ENCODE peak calls at places on chromosome 21, in eight cellular contexts. X is foreskin keratinocyte, T is OCI-LY7, M is heart left ventricle, Z is A673, A is tibial artery, F is left ventricle myocardium inferior, O is gastrocnemius medialis. J is an unnamed sample.

GRCh38 chr21:26124896-26125295 is 45.7 kb downstream of the APP start:
- DNase-seq in X (no peak), T (no peak), M (no peak), Z (no peak), A (no peak), F (no peak), O (no peak), J (no peak)

GRCh38 chr21:15097580-15097979 is 32.8 kb upstream of the NRIP1 start:
- DNase-seq in X (no peak), T (no peak), M (no peak), Z (no peak), A (no peak), F (no peak), O (no peak), J (no peak)

GRCh38 chr21:33198346-33199135 is 31.2 kb upstream of the IFNAR2 start:
- DNase-seq in X (no peak), T (no peak), M (peak), Z (no peak), A (peak), F (peak), O (peak), J (no peak)

GRCh38 chr21:32381571-32381970 is 11.2 kb downstream of the URB1 start:
- DNase-seq in X (no peak), T (no peak), M (no peak), Z (no peak), A (no peak), F (no peak), O (no peak), J (no peak)

GRCh38 chr21:20720623-20721022 is 277.6 kb upstream of the NCAM2 start:
- DNase-seq in X (peak), T (no peak), M (no peak), Z (no peak), A (no peak), F (no peak), O (no peak), J (no peak)

GRCh38 chr21:36425286-36425685 is 40.1 kb downstream of the CHAF1B start:
- DNase-seq in X (no peak), T (no peak), M (peak), Z (no peak), A (no peak), F (no peak), O (no peak), J (no peak)

GRCh38 chr21:34132905-34133304 is 59.5 kb downstream of the MRPS6 start:
- DNase-seq in X (no peak), T (no peak), M (no peak), Z (no peak), A (no peak), F (no peak), O (no peak), J (no peak)

GRCh38 chr21:28132713-28133112 is 860.0 kb downstream of the LTN1 start:
- DNase-seq in X (no peak), T (no peak), M (no peak), Z (no peak), A (no peak), F (no peak), O (no peak), J (no peak)

GRCh38 chr21:16310191-16310590 is 580.4 kb downstream of the USP25 start:
- DNase-seq in X (no peak), T (no peak), M (no peak), Z (no peak), A (no peak), F (no peak), O (no peak), J (no peak)

GRCh38 chr21:46161180-46161799 is 5.9 kb upstream of the FTCD start:
- DNase-seq in X (no peak), T (no peak), M (peak), Z (no peak), A (peak), F (no peak), O (peak), J (peak)

GRCh38 chr21:29650561-29651022 is 289.2 kb downstream of the GRIK1 start:
- DNase-seq in X (no peak), T (no peak), M (no peak), Z (no peak), A (no peak), F (no peak), O (no peak), J (no peak)

GRCh38 chr21:14321042-14321441 is 61.9 kb downstream of the HSPA13 start:
- DNase-seq in X (peak), T (no peak), M (no peak), Z (no peak), A (no peak), F (no peak), O (no peak), J (no peak)

GRCh38 chr21:33394260-33394659 is 9.0 kb upstream of the IFNGR2 start:
- DNase-seq in X (no peak), T (peak), M (peak), Z (no peak), A (peak), F (no peak), O (peak), J (no peak)

GRCh38 chr21:31656199-31657095 is 3.0 kb upstream of the SOD1 start:
- DNase-seq in X (no peak), T (no peak), M (no peak), Z (no peak), A (no peak), F (no peak), O (no peak), J (no peak)

GRCh38 chr21:20186186-20186585 is 812.0 kb upstream of the NCAM2 start:
- DNase-seq in X (no peak), T (no peak), M (no peak), Z (no peak), A (no peak), F (no peak), O (no peak), J (no peak)

GRCh38 chr21:14114251-14114650 is 96.5 kb downstream of the LIPI start:
- DNase-seq in X (peak), T (no peak), M (no peak), Z (peak), A (no peak), F (no peak), O (no peak), J (no peak)

GRCh38 chr21:45613881-45614280 is 29.6 kb upstream of the PCBP3 start:
- DNase-seq in X (no peak), T (no peak), M (no peak), Z (no peak), A (no peak), F (no peak), O (no peak), J (no peak)

GRCh38 chr21:45937721-45938452 is 43.7 kb upstream of the COL6A1 start:
- DNase-seq in X (no peak), T (no peak), M (no peak), Z (no peak), A (no peak), F (no peak), O (no peak), J (no peak)

GRCh38 chr21:32135401-32136363 is 143.2 kb downstream of the MIS18A start:
- DNase-seq in X (no peak), T (no peak), M (no peak), Z (no peak), A (no peak), F (no peak), O (no peak), J (no peak)

GRCh38 chr21:31927872-31928476 is 55.2 kb downstream of the HUNK start:
- DNase-seq in X (no peak), T (no peak), M (no peak), Z (no peak), A (no peak), F (no peak), O (no peak), J (no peak)

GRCh38 chr21:31335957-31336738 is 7.9 kb downstream of the TIAM1 start:
- DNase-seq in X (peak), T (no peak), M (peak), Z (no peak), A (no peak), F (no peak), O (no peak), J (no peak)

GRCh38 chr21:31781737-31782136 is 49.8 kb upstream of the SCAF4 start:
- DNase-seq in X (no peak), T (no peak), M (peak), Z (peak), A (peak), F (peak), O (no peak), J (no peak)

GRCh38 chr21:28885853-28886177 is 106.9 kb downstream of the LTN1 start:
- DNase-seq in X (no peak), T (no peak), M (no peak), Z (no peak), A (no peak), F (no peak), O (peak), J (no peak)

GRCh38 chr21:34307991-34308532 is 55.7 kb upstream of the KCNE2 start:
- DNase-seq in X (no peak), T (no peak), M (no peak), Z (no peak), A (no peak), F (no peak), O (no peak), J (no peak)

GRCh38 chr21:34609244-34609950 is 5.5 kb downstream of the RCAN1 start:
- DNase-seq in X (peak), T (no peak), M (no peak), Z (no peak), A (no peak), F (no peak), O (no peak), J (no peak)

GRCh38 chr21:36422279-36423098 is 37.3 kb downstream of the CHAF1B start:
- DNase-seq in X (no peak), T (peak), M (peak), Z (peak), A (no peak), F (peak), O (no peak), J (no peak)

GRCh38 chr21:25496825-25497482 is 110.3 kb downstream of the MRPL39 start:
- DNase-seq in X (no peak), T (no peak), M (no peak), Z (no peak), A (no peak), F (no peak), O (no peak), J (no peak)

GRCh38 chr21:34926784-34927548 is 122.1 kb downstream of the RUNX1 start:
- DNase-seq in X (no peak), T (no peak), M (no peak), Z (no peak), A (peak), F (no peak), O (no peak), J (no peak)

DNA sequence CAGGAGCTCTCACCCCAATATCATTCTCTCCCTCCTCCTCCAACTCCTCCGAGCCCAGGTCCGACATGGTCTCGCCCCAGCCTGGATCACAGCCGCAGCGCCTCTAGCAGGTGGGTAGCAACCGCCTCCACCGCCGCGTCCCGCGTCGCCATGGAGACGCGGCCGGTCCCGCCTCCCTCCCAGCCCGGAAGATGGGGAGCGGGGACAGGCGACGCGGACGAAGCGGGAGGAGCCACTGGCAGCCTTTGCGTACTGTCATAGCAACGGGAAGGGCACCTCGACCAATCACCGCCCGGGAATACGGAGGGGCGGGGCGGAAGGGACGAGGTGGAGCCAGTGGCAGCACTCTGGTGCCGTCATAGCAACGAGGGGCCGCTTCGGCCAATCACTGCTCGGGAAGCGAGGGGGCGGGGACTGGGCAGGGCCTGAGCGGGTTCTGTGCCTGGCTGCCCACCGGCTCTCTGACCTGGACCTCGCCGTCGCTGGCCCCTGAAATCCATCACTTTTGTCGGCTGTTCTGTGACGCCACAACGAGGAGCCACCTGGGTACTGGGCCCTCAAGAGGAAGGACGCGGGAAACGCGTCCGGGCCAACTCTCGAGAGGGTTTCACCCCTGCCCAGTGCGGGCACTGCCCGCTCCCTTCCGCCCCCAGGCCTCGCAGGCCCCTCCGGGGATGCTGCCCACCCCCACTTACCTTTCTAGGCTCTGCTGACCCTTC is at the start of gene RSPH1:
- DNase-seq in X (peak), T (peak), M (peak), Z (peak), A (peak), F (peak), O (peak), J (peak)
- TF ChIP-seq CTCF in X (no peak), T (peak), M (no peak), Z (peak), A (no peak), F (no peak), O (no peak), J (no peak)

GRCh38 chr21:18832081-18832670 is 428.6 kb upstream of the TMPRSS15 start:
- DNase-seq in X (peak), T (no peak), M (no peak), Z (no peak), A (no peak), F (no peak), O (no peak), J (no peak)
- TF ChIP-seq CTCF in X (no peak), T (no peak), M (no peak), Z (no peak), A (no peak), F (no peak), O (no peak), J (no peak)

GRCh38 chr21:38402291-38402690 is 96.0 kb downstream of the ERG start:
- DNase-seq in X (peak), T (no peak), M (no peak), Z (no peak), A (no peak), F (no peak), O (no peak), J (no peak)

GRCh38 chr21:38400195-38400695 is 98.0 kb downstream of the ERG start:
- DNase-seq in X (no peak), T (no peak), M (no peak), Z (no peak), A (no peak), F (no peak), O (no peak), J (no peak)

GRCh38 chr21:38402795-38403194 is 95.5 kb downstream of the ERG start:
- DNase-seq in X (peak), T (no peak), M (no peak), Z (no peak), A (no peak), F (no peak), O (no peak), J (no peak)

GRCh38 chr21:38401527-38401926 is 96.8 kb downstream of the ERG start:
- DNase-seq in X (no peak), T (no peak), M (no peak), Z (no peak), A (no peak), F (no peak), O (no peak), J (no peak)

DNA sequence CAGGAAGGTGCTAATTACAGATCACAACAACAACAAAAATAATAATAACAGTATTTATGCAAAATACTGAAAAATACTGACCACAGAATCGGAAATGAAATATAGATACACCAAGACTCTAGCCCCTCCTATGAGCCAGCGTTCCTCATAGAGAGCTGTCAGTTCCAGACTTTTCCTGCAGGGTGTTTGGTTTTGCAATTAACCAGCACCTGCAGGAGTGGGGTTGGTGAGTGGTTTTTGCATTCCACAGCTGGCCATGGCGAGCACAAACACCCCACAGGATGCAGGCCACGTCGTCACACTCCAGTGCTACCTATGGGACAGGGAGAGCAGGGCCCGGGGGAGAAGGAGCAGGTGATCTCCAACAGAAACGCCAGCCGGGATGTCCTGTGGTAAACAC is 94.1 kb downstream of the ERG start:
- DNase-seq in X (no peak), T (no peak), M (no peak), Z (no peak), A (no peak), F (no peak), O (no peak), J (no peak)
- TF ChIP-seq CTCF in X (no peak), T (no peak), M (no peak), Z (no peak), A (no peak), F (peak), O (no peak), J (no peak)

DNA sequence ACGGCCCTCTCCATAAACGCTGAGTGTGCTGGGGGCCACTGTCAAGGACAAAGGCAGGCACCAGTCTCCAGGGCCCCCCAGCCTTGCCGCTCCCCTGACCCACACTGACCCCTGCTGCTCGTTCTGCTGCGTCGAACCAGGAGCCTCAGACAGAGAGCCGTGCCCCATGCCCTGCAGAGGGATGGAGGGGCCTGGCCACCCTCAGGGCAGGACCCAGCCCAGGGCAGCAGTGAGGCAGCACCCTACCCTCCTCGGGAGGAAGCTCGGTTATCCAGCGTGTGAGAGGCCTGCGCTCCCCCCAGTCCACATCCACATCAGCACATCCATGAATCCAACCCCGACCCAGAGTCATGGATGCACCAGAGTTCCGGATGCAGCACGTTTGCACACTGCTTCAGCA is 15.1 kb downstream of the WDR4 start:
- DNase-seq in X (no peak), T (no peak), M (no peak), Z (no peak), A (no peak), F (no peak), O (no peak), J (no peak)
- TF ChIP-seq CTCF in X (no peak), T (no peak), M (no peak), Z (no peak), A (no peak), F (no peak), O (no peak), J (no peak)

DNA sequence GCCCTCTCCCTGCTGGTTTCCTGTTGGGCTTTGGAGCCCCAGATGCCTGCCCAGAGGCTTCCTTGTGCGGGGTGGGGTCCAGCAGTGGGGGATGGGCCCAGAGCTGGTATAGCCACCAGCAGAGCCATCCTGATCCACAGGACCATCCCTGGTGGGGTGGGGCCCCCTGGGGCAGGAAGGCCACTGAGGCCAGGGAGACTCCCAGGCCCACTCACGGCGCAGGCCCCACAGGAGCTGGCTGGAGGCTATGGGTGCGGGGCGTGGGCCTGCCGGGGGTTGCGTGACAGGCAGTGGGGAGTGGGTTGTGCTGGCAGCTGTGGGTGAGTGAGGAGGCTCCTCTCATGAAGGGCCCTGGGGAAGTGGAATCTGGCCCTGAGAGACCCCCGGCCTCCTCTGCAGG is 5.7 kb downstream of the LRRC3 start:
- DNase-seq in X (no peak), T (no peak), M (no peak), Z (no peak), A (no peak), F (no peak), O (no peak), J (peak)
- TF ChIP-seq CTCF in X (no peak), T (no peak), M (no peak), Z (no peak), A (no peak), F (no peak), O (no peak), J (no peak)

J was measured in type B pancreatic cell.